ENCODE peak calls at places on chromosomes 5 and 9, in eight cellular contexts. One of them, this sample, is unnamed.

GRCh38 chr5:548256-548655 is 24.0 kb upstream of the SLC9A3 start:
- DNase-seq in AG08395: peak
- DNase-seq in NCI-H2029: no peak
- DNase-seq in NCI-H460: no peak
- DNase-seq in Ammon's horn: no peak
- DNase-seq in NCI-H1105: no peak
- DNase-seq in ovary: no peak
- DNase-seq in activated CD8-positive, alpha-beta memory T cell treated with anti-CD3 and anti-CD28 coated beads, Interleukin-2, amount 10 ng/mL, durations not matched to agents 7 days and 5 days: no peak
- DNase-seq in this sample: no peak

GRCh38 chr5:151682751-151683331 is 3.9 kb downstream of the SPARC start:
- DNase-seq in Ammon's horn: peak
- DNase-seq in activated CD8-positive, alpha-beta memory T cell treated with anti-CD3 and anti-CD28 coated beads, Interleukin-2, amount 10 ng/mL, durations not matched to agents 7 days and 5 days: no peak
- DNase-seq in NCI-H2029: no peak
- DNase-seq in ovary: peak
- DNase-seq in AG08395: no peak
- DNase-seq in NCI-H460: no peak
- DNase-seq in NCI-H1105: no peak
- DNase-seq in this sample: no peak

GRCh38 chr5:45281081-45281480 is 415.1 kb downstream of the HCN1 start:
- DNase-seq in AG08395: no peak
- DNase-seq in NCI-H460: no peak
- DNase-seq in activated CD8-positive, alpha-beta memory T cell treated with anti-CD3 and anti-CD28 coated beads, Interleukin-2, amount 10 ng/mL, durations not matched to agents 7 days and 5 days: no peak
- DNase-seq in ovary: no peak
- DNase-seq in NCI-H2029: no peak
- DNase-seq in Ammon's horn: no peak
- DNase-seq in NCI-H1105: no peak
- DNase-seq in this sample: no peak

GRCh38 chr5:5141625-5142527 is 1.7 kb downstream of the ADAMTS16 start:
- DNase-seq in NCI-H1105: peak
- DNase-seq in ovary: peak
- DNase-seq in AG08395: peak
- DNase-seq in activated CD8-positive, alpha-beta memory T cell treated with anti-CD3 and anti-CD28 coated beads, Interleukin-2, amount 10 ng/mL, durations not matched to agents 7 days and 5 days: peak
- DNase-seq in NCI-H460: peak
- DNase-seq in Ammon's horn: peak
- DNase-seq in NCI-H2029: peak
- DNase-seq in this sample: peak

GRCh38 chr9:108477538-108478006 is 378.2 kb downstream of the ACTL7B start:
- DNase-seq in NCI-H1105: no peak
- DNase-seq in NCI-H2029: peak
- DNase-seq in NCI-H460: peak
- DNase-seq in AG08395: peak
- DNase-seq in ovary: no peak
- DNase-seq in activated CD8-positive, alpha-beta memory T cell treated with anti-CD3 and anti-CD28 coated beads, Interleukin-2, amount 10 ng/mL, durations not matched to agents 7 days and 5 days: no peak
- DNase-seq in Ammon's horn: no peak
- DNase-seq in this sample: no peak

GRCh38 chr9:87640385-87640795 is 85.5 kb upstream of the CTSL start:
- DNase-seq in NCI-H1105: peak
- DNase-seq in activated CD8-positive, alpha-beta memory T cell treated with anti-CD3 and anti-CD28 coated beads, Interleukin-2, amount 10 ng/mL, durations not matched to agents 7 days and 5 days: no peak
- DNase-seq in ovary: peak
- DNase-seq in NCI-H2029: peak
- DNase-seq in AG08395: peak
- DNase-seq in NCI-H460: no peak
- DNase-seq in Ammon's horn: no peak
- DNase-seq in this sample: no peak

GRCh38 chr5:171314728-171315385 is 5.8 kb downstream of the TLX3 start:
- DNase-seq in Ammon's horn: no peak
- DNase-seq in ovary: no peak
- DNase-seq in AG08395: peak
- DNase-seq in NCI-H460: no peak
- DNase-seq in NCI-H1105: no peak
- DNase-seq in activated CD8-positive, alpha-beta memory T cell treated with anti-CD3 and anti-CD28 coated beads, Interleukin-2, amount 10 ng/mL, durations not matched to agents 7 days and 5 days: no peak
- DNase-seq in NCI-H2029: no peak
- DNase-seq in this sample: no peak

GRCh38 chr9:18472915-18473314 is 1.0 kb upstream of the ADAMTSL1 start:
- DNase-seq in NCI-H2029: no peak
- DNase-seq in NCI-H1105: no peak
- DNase-seq in ovary: peak
- DNase-seq in activated CD8-positive, alpha-beta memory T cell treated with anti-CD3 and anti-CD28 coated beads, Interleukin-2, amount 10 ng/mL, durations not matched to agents 7 days and 5 days: no peak
- DNase-seq in Ammon's horn: no peak
- DNase-seq in AG08395: no peak
- DNase-seq in NCI-H460: no peak
- DNase-seq in this sample: no peak

GRCh38 chr5:112419596-112420110 is 576 bp upstream of the EPB41L4A start:
- DNase-seq in AG08395: no peak
- DNase-seq in NCI-H1105: no peak
- DNase-seq in NCI-H460: no peak
- DNase-seq in activated CD8-positive, alpha-beta memory T cell treated with anti-CD3 and anti-CD28 coated beads, Interleukin-2, amount 10 ng/mL, durations not matched to agents 7 days and 5 days: no peak
- DNase-seq in NCI-H2029: peak
- DNase-seq in Ammon's horn: peak
- DNase-seq in ovary: peak
- DNase-seq in this sample: peak

GRCh38 chr9:98484218-98484617 is 224.5 kb downstream of the GABBR2 start:
- DNase-seq in NCI-H460: no peak
- DNase-seq in activated CD8-positive, alpha-beta memory T cell treated with anti-CD3 and anti-CD28 coated beads, Interleukin-2, amount 10 ng/mL, durations not matched to agents 7 days and 5 days: no peak
- DNase-seq in NCI-H2029: no peak
- DNase-seq in NCI-H1105: no peak
- DNase-seq in ovary: no peak
- DNase-seq in Ammon's horn: no peak
- DNase-seq in AG08395: peak
- DNase-seq in this sample: no peak

GRCh38 chr9:134390537-134390936 is 64.3 kb downstream of the RXRA start:
- DNase-seq in NCI-H2029: no peak
- DNase-seq in ovary: no peak
- DNase-seq in activated CD8-positive, alpha-beta memory T cell treated with anti-CD3 and anti-CD28 coated beads, Interleukin-2, amount 10 ng/mL, durations not matched to agents 7 days and 5 days: peak
- DNase-seq in NCI-H1105: no peak
- DNase-seq in AG08395: no peak
- DNase-seq in Ammon's horn: no peak
- DNase-seq in NCI-H460: no peak
- DNase-seq in this sample: peak

GRCh38 chr5:74072646-74073045 is 446.6 kb downstream of the ARHGEF28 start:
- DNase-seq in NCI-H2029: no peak
- DNase-seq in NCI-H460: no peak
- DNase-seq in NCI-H1105: no peak
- DNase-seq in activated CD8-positive, alpha-beta memory T cell treated with anti-CD3 and anti-CD28 coated beads, Interleukin-2, amount 10 ng/mL, durations not matched to agents 7 days and 5 days: no peak
- DNase-seq in AG08395: no peak
- DNase-seq in ovary: no peak
- DNase-seq in Ammon's horn: no peak
- DNase-seq in this sample: no peak

GRCh38 chr5:141696431-141696830 is 14.4 kb upstream of the ARAP3 start:
- DNase-seq in NCI-H1105: no peak
- DNase-seq in NCI-H2029: no peak
- DNase-seq in AG08395: no peak
- DNase-seq in activated CD8-positive, alpha-beta memory T cell treated with anti-CD3 and anti-CD28 coated beads, Interleukin-2, amount 10 ng/mL, durations not matched to agents 7 days and 5 days: no peak
- DNase-seq in NCI-H460: no peak
- DNase-seq in Ammon's horn: no peak
- DNase-seq in ovary: no peak
- DNase-seq in this sample: no peak

This sample was measured in GM10248.